ENCODE peak calls at places on chromosomes 12 and 14, in ten cellular contexts. H is foreskin fibroblast, Y is PC-3, M is neural crest cell, E is fibroblast of pulmonary artery, C is AG09319, G is activated B cell treated with CpG ODN at 0.5 μM for 24 hours, N is cardiac fibroblast, W is gastrocnemius medialis, B is fibroblast of the aortic adventitia. Z is an unnamed sample.

GRCh38 chr14:102697125-102697900 is 79.9 kb upstream of the TRAF3 start:
- DNase-seq in H (no peak), Y (peak; percentile 61), M (no peak), E (no peak), C (no peak), G (no peak), N (peak; percentile 18), W (no peak), B (no peak), Z (no peak)

GRCh38 chr12:52380271-52380694 is 5.2 kb downstream of the KRT84 start:
- DNase-seq in H (peak; percentile 30), Y (peak; percentile 54), M (peak; percentile 27), E (peak; percentile 50), C (no peak), G (no peak), N (peak; percentile 52), W (no peak), B (peak; percentile 9), Z (no peak)

GRCh38 chr12:53065470-53065869 is 13.7 kb downstream of the SPRYD3 start:
- DNase-seq in H (peak; percentile 21), Y (no peak), M (no peak), E (no peak), C (no peak), G (no peak), N (no peak), W (peak; percentile 31), B (no peak), Z (no peak)

GRCh38 chr14:100856056-100856950 is 30.4 kb downstream of the MEG3 start:
- DNase-seq in H (no peak), Y (no peak), M (no peak), E (no peak), C (no peak), G (no peak), N (no peak), W (no peak), B (no peak), Z (no peak)

GRCh38 chr12:110370732-110371141 is 32.8 kb downstream of the ANAPC7 start:
- DNase-seq in H (no peak), Y (no peak), M (no peak), E (no peak), C (no peak), G (no peak), N (no peak), W (no peak), B (no peak), Z (no peak)

GRCh38 chr12:78442454-78442801 is 422.1 kb upstream of the SYT1 start:
- DNase-seq in H (peak; percentile 69), Y (peak; percentile 19), M (no peak), E (peak; percentile 46), C (no peak), G (no peak), N (peak; percentile 71), W (no peak), B (peak; percentile 68), Z (peak; percentile 6)

GRCh38 chr14:78606111-78606510 is 435.9 kb downstream of the NRXN3 start:
- DNase-seq in H (peak; percentile 93), Y (no peak), M (no peak), E (peak; percentile 53), C (peak; percentile 48), G (no peak), N (peak; percentile 86), W (no peak), B (peak; percentile 93), Z (no peak)

GRCh38 chr12:10366875-10367274 is 23.0 kb downstream of the KLRK1 start:
- DNase-seq in H (peak; percentile 67), Y (peak; percentile 49), M (no peak), E (peak; percentile 55), C (no peak), G (no peak), N (peak; percentile 70), W (no peak), B (peak; percentile 53), Z (no peak)

GRCh38 chr14:88825503-88825902 is 1.1 kb downstream of the TTC8 start:
- DNase-seq in H (no peak), Y (no peak), M (no peak), E (no peak), C (no peak), G (no peak), N (no peak), W (no peak), B (no peak), Z (no peak)

GRCh38 chr12:76891609-76892008 is 12.8 kb upstream of the CSRP2 start:
- DNase-seq in H (no peak), Y (no peak), M (no peak), E (no peak), C (no peak), G (no peak), N (no peak), W (no peak), B (no peak), Z (no peak)

GRCh38 chr14:72745546-72745945 is 148.4 kb downstream of the DPF3 start:
- DNase-seq in H (peak; percentile 94), Y (peak; percentile 98), M (no peak), E (peak; percentile 76), C (peak; percentile 41), G (no peak), N (peak; percentile 96), W (no peak), B (peak; percentile 95), Z (peak; percentile 65)

GRCh38 chr12:23342407-23342806 is 607.1 kb downstream of the SOX5 start:
- DNase-seq in H (no peak), Y (no peak), M (no peak), E (no peak), C (no peak), G (no peak), N (no peak), W (no peak), B (no peak), Z (no peak)

GRCh38 chr12:29961231-29961630 is 177.5 kb upstream of the TMTC1 start:
- DNase-seq in H (peak; percentile 64), Y (no peak), M (no peak), E (no peak), C (no peak), G (no peak), N (peak; percentile 45), W (no peak), B (peak; percentile 4), Z (no peak)

GRCh38 chr12:111893287-111893686 is 51.3 kb downstream of the MAPKAPK5 start:
- DNase-seq in H (no peak), Y (no peak), M (no peak), E (no peak), C (peak; percentile 23), G (no peak), N (no peak), W (no peak), B (no peak), Z (no peak)

GRCh38 chr12:111886662-111887545 is 44.9 kb downstream of the MAPKAPK5 start:
- DNase-seq in H (no peak), Y (no peak), M (no peak), E (no peak), C (no peak), G (no peak), N (no peak), W (no peak), B (no peak), Z (no peak)

GRCh38 chr12:111887916-111888745 is 46.1 kb downstream of the MAPKAPK5 start:
- DNase-seq in H (no peak), Y (no peak), M (no peak), E (no peak), C (no peak), G (no peak), N (no peak), W (no peak), B (no peak), Z (no peak)
- TF ChIP-seq CTCF in H (no peak), Y (no peak), M (no peak), E (no peak), C (no peak), G (no peak), N (no peak), W (no peak), B (no peak), Z (no peak)

GRCh38 chr14:69084023-69084422 is 68.9 kb downstream of the DCAF5 start:
- DNase-seq in H (no peak), Y (no peak), M (no peak), E (no peak), C (no peak), G (no peak), N (no peak), W (no peak), B (no peak), Z (no peak)

GRCh38 chr14:69086537-69086936 is 66.4 kb downstream of the DCAF5 start:
- DNase-seq in H (no peak), Y (no peak), M (no peak), E (no peak), C (no peak), G (no peak), N (no peak), W (no peak), B (no peak), Z (no peak)

GRCh38 chr14:69088523-69089445 is 64.1 kb downstream of the DCAF5 start:
- DNase-seq in H (peak; percentile 75), Y (no peak), M (no peak), E (peak; percentile 49), C (no peak), G (no peak), N (peak; percentile 56), W (no peak), B (peak; percentile 54), Z (no peak)

GRCh38 chr14:69090187-69090789 is 62.6 kb downstream of the DCAF5 start:
- DNase-seq in H (peak; percentile 54), Y (peak; percentile 82), M (no peak), E (peak; percentile 61), C (no peak), G (no peak), N (peak; percentile 61), W (no peak), B (peak; percentile 49), Z (no peak)

GRCh38 chr14:69087061-69087461 is 65.9 kb downstream of the DCAF5 start:
- DNase-seq in H (no peak), Y (no peak), M (no peak), E (peak; percentile 62), C (no peak), G (no peak), N (peak; percentile 51), W (no peak), B (peak; percentile 65), Z (no peak)
- TF ChIP-seq CTCF in H (no peak), Y (no peak), M (no peak), E (no peak), C (no peak), G (no peak), N (no peak), W (no peak), B (no peak), Z (no peak)

GRCh38 chr14:61607570-61608244 is 87.6 kb upstream of the HIF1A start:
- DNase-seq in H (peak; percentile 33), Y (no peak), M (peak; percentile 9), E (no peak), C (no peak), G (no peak), N (no peak), W (no peak), B (no peak), Z (no peak)
- TF ChIP-seq CTCF in H (no peak), Y (no peak), M (no peak), E (no peak), C (no peak), G (no peak), N (peak; percentile 10), W (no peak), B (no peak), Z (no peak)

DNA sequence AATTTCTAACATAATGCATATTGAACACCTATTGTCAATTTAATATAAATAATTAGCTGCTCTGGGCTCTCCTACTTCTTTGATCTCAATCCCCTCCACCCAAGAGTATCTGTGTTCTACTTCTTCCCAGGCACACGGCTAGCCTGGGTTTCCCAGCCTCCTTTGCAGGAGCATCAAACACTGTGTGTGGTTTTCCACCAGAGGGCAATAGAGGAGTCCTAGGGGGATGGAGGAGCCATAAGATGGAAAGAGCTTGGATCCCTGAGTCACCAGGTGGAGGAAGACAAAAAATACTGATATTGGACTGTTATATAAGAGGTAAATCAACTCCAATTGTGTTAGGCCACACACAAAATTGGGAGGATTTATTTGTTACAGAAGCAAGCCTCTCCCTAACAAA is 333.7 kb downstream of the GLT1D1 start:
- DNase-seq in H (no peak), Y (peak; percentile 17), M (no peak), E (no peak), C (no peak), G (no peak), N (no peak), W (no peak), B (no peak), Z (no peak)
- TF ChIP-seq CTCF in H (no peak), Y (peak; percentile 31), M (peak; percentile 31), E (no peak), C (no peak), G (no peak), N (no peak), W (no peak), B (no peak), Z (no peak)